ENCODE peak calls at places on chromosomes 16 and 17, in six cellular contexts. M is HS-5, C is RWPE1, U is Calu3, D is HS-27A, G is iPS DF 19.7. R is an unnamed sample.
A peak's percentile ranks its signal among the peaks of the same experiment; 100 is the strongest.

GRCh38 chr16:26830716-26831115 is 236.0 kb upstream of the C16orf82 start:
- DNase-seq in C (no peak), G (no peak), M (no peak), D (no peak), U (no peak), R (no peak)

GRCh38 chr16:67254809-67255552 is 6.2 kb downstream of the SLC9A5 start:
- DNase-seq in G (no peak), C (no peak), D (no peak), M (no peak), U (no peak), R (no peak)

GRCh38 chr16:89921699-89922476 is 1.3 kb upstream of the TUBB3 start:
- DNase-seq in D (peak; percentile 84), C (peak; percentile 90), G (no peak), M (no peak), U (peak; percentile 94), R (peak; percentile 82)

GRCh38 chr17:10879110-10879509 is 41.2 kb upstream of the PIRT start:
- DNase-seq in C (no peak), G (no peak), M (no peak), D (no peak), U (peak; percentile 4), R (peak; percentile 19)

GRCh38 chr17:29107933-29108805 is 65.2 kb downstream of the PIPOX start:
- DNase-seq in G (no peak), U (peak; percentile 47), M (no peak), D (no peak), C (peak; percentile 57), R (peak; percentile 56)

GRCh38 chr16:17305694-17306093 is 165.1 kb downstream of the XYLT1 start:
- DNase-seq in D (no peak), C (no peak), U (peak; percentile 8), M (no peak), G (no peak), R (no peak)

GRCh38 chr17:60606036-60606435 is 6.0 kb downstream of the PPM1D start:
- DNase-seq in D (no peak), C (no peak), M (no peak), G (no peak), U (no peak), R (no peak)

GRCh38 chr16:24544640-24545039 is 5.3 kb downstream of the RBBP6 start:
- DNase-seq in C (no peak), M (no peak), G (no peak), U (no peak), D (no peak), R (no peak)

GRCh38 chr16:53726625-53727024 is 22.7 kb downstream of the FTO start:
- DNase-seq in C (peak; percentile 43), G (no peak), M (no peak), D (peak; percentile 17), U (no peak), R (no peak)

GRCh38 chr16:5446623-5447240 is 349.1 kb upstream of the EEF2KMT start:
- DNase-seq in C (no peak), U (no peak), D (no peak), M (no peak), G (no peak), R (no peak)

GRCh38 chr17:6070895-6071511 is 824 bp downstream of the WSCD1 start:
- DNase-seq in G (no peak), C (no peak), M (no peak), D (no peak), U (no peak), R (no peak)

GRCh38 chr16:51713502-51713901 is 562.4 kb upstream of the SALL1 start:
- DNase-seq in M (no peak), C (no peak), D (no peak), G (no peak), U (no peak), R (no peak)

GRCh38 chr17:15469260-15469659 is 1.8 kb upstream of the CDRT4 start:
- DNase-seq in M (no peak), D (no peak), U (no peak), G (no peak), C (no peak), R (peak; percentile 53)

GRCh38 chr17:82964851-82965341 is 114.5 kb upstream of the METRNL start:
- DNase-seq in G (no peak), U (no peak), D (no peak), M (no peak), C (no peak), R (no peak)

GRCh38 chr16:51825740-51826139 is 674.7 kb upstream of the SALL1 start:
- DNase-seq in G (no peak), D (no peak), U (no peak), C (no peak), M (no peak), R (no peak)

GRCh38 chr17:83195330-83196087 is 116.1 kb downstream of the METRNL start:
- DNase-seq in U (no peak), D (peak; percentile 71), G (no peak), M (no peak), C (peak; percentile 20), R (peak; percentile 60)

GRCh38 chr16:26765087-26765486 is 301.6 kb upstream of the C16orf82 start:
- DNase-seq in M (no peak), D (no peak), G (no peak), U (peak; percentile 16), C (no peak), R (no peak)

GRCh38 chr17:57622886-57623433 is 122.1 kb downstream of the CCDC182 start:
- DNase-seq in M (peak; percentile 5), C (peak; percentile 38), D (no peak), U (no peak), G (no peak), R (no peak)

GRCh38 chr16:87320510-87321227 is 3.5 kb upstream of the C16orf95 start:
- DNase-seq in M (no peak), U (no peak), G (no peak), D (no peak), C (no peak), R (no peak)

GRCh38 chr17:55735784-55736405 is 13.2 kb upstream of the TMEM100 start:
- DNase-seq in G (no peak), U (peak; percentile 48), C (no peak), M (peak; percentile 11), D (no peak), R (no peak)

GRCh38 chr17:77613627-77614026 is 344.9 kb upstream of the TNRC6C start:
- DNase-seq in U (no peak), D (no peak), G (no peak), M (no peak), C (no peak), R (no peak)

GRCh38 chr17:21029515-21029914 is 13.3 kb downstream of the USP22 start:
- DNase-seq in G (no peak), C (no peak), U (no peak), M (no peak), D (no peak), R (no peak)

GRCh38 chr16:85548375-85548774 is 64.7 kb upstream of the GSE1 start:
- DNase-seq in M (no peak), D (no peak), U (no peak), G (no peak), C (no peak), R (no peak)

GRCh38 chr17:7563115-7563869 is 1.6 kb downstream of the SENP3 start:
- DNase-seq in D (no peak), G (no peak), M (no peak), U (no peak), C (no peak), R (no peak)

GRCh38 chr16:588889-589657 is 793 bp upstream of the RAB40C start:
- DNase-seq in C (peak; percentile 92), M (peak; percentile 81), D (peak; percentile 88), G (no peak), U (peak; percentile 99), R (peak; percentile 97)

GRCh38 chr16:9351841-9352434 is 260.5 kb downstream of the HAPSTR1 start:
- DNase-seq in C (no peak), D (no peak), U (peak; percentile 10), M (no peak), G (no peak), R (peak; percentile 53)

R was measured in left ventricle myocardium inferior.